ENCODE peak calls at places on chromosomes 3 and 15, in eight cellular contexts. A is CD8-positive, alpha-beta memory T cell; C is GM23248; H is coronary artery; X is WERI-Rb-1; Y is Peyer's patch; W is fibroblast of lung; U is fibroblast of villous mesenchyme. B is an unnamed sample.

GRCh38 chr15:67126551-67127333 is 61.3 kb downstream of the SMAD3 start:
- DNase-seq in H (no peak), Y (no peak), C (peak), U (no peak), X (no peak), A (no peak), W (peak), B (no peak)

GRCh38 chr15:84924074-84924700 is 39.7 kb downstream of the SLC28A1 start:
- DNase-seq in C (peak), A (no peak), U (peak), W (peak), Y (no peak), H (no peak), X (no peak), B (peak)

GRCh38 chr3:16072420-16073110 is 101.9 kb upstream of the GALNT15 start:
- DNase-seq in H (no peak), C (peak), A (no peak), U (no peak), W (peak), Y (no peak), X (no peak), B (no peak)

GRCh38 chr3:53071882-53072431 is 26.1 kb upstream of the SFMBT1 start:
- DNase-seq in A (no peak), W (no peak), U (no peak), C (no peak), H (no peak), X (no peak), Y (no peak), B (no peak)

GRCh38 chr3:10320320-10320677 is 613 bp downstream of the SEC13 start:
- DNase-seq in H (peak), C (peak), Y (no peak), A (no peak), X (no peak), W (no peak), U (no peak), B (no peak)

GRCh38 chr3:100221159-100221558 is 39.6 kb upstream of the TBC1D23 start:
- DNase-seq in Y (no peak), C (no peak), H (no peak), W (no peak), X (no peak), A (no peak), U (no peak), B (no peak)

GRCh38 chr3:31544634-31545033 is 11.9 kb downstream of the STT3B start:
- DNase-seq in W (no peak), Y (no peak), U (peak), A (no peak), H (no peak), X (peak), C (peak), B (peak)

GRCh38 chr15:90913398-90913944 is 10.4 kb downstream of the MAN2A2 start:
- DNase-seq in W (no peak), A (no peak), C (no peak), Y (no peak), H (no peak), X (no peak), U (no peak), B (no peak)

GRCh38 chr3:68088636-68089035 is 434.2 kb upstream of the SUCLG2 start:
- DNase-seq in Y (no peak), X (no peak), U (no peak), A (no peak), H (no peak), C (no peak), W (no peak), B (no peak)

GRCh38 chr3:94305835-94306685 is 243.2 kb downstream of the NSUN3 start:
- DNase-seq in X (no peak), H (no peak), Y (no peak), W (no peak), A (no peak), U (no peak), C (no peak), B (no peak)

GRCh38 chr3:11077466-11077865 is 76.8 kb upstream of the HRH1 start:
- DNase-seq in H (no peak), C (peak), A (no peak), Y (no peak), W (peak), U (no peak), X (no peak), B (peak)

GRCh38 chr3:31776016-31776415 is 205.0 kb downstream of the OSBPL10 start:
- DNase-seq in Y (no peak), C (peak), A (no peak), H (no peak), W (no peak), X (no peak), U (peak), B (peak)

DNA sequence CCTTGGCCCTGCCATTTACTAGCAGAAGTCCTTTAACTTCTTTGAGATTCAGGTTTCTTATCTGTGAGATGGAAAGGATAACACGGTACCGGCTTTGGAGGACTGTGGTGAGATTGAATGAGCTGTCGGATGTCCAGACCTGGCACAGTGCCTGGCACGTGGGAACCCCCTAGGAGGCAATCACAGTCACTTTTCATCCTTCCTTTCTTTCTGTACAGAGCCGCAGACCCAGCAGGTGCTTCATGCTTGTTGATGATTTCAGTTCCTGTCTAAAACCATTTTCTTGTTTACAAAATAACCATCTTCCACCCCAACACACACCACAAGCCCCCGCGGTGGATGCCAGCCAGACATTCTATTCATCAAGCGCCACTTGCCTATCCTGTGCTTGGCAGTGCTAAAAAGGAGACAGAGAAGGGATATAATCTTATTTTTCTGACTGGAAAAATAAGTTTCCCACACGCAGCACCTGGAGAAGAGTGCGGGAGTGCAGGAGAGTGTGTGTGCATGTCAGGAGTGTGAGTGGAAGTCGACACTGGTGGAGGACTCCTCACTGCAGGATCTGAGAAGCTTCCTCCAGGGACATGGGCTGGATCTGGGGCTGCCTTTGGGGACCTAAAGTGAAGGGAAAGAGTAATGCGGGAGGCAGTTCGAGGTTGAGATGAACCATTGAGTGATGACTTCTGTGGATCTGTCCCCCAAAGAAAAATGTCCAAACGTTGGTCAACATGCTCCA is 85.7 kb downstream of the ST6GAL1 start:
- DNase-seq in A (peak), U (no peak), H (no peak), W (no peak), X (no peak), Y (peak), C (no peak), B (no peak)
- H3K4me3 ChIP-seq in A (no peak), U (no peak), H (no peak), W (no peak), X (no peak), Y (no peak), C (no peak), B (no peak)

GRCh38 chr3:196219970-196220311 is 3.6 kb downstream of the SLC51A start:
- DNase-seq in X (no peak), W (no peak), A (no peak), U (no peak), H (no peak), C (no peak), Y (no peak), B (no peak)

GRCh38 chr3:196218155-196218712 is 1.9 kb downstream of the SLC51A start:
- DNase-seq in A (peak), U (no peak), W (no peak), Y (no peak), H (no peak), X (no peak), C (no peak), B (no peak)

GRCh38 chr3:196220991-196221390 is 4.7 kb downstream of the SLC51A start:
- DNase-seq in Y (no peak), C (no peak), H (no peak), W (no peak), A (no peak), X (no peak), U (no peak), B (no peak)

GRCh38 chr3:196220587-196220986 is 4.3 kb downstream of the SLC51A start:
- DNase-seq in X (no peak), C (no peak), A (no peak), U (no peak), H (no peak), Y (no peak), W (no peak), B (no peak)

GRCh38 chr3:196219194-196219969 is 3.0 kb downstream of the SLC51A start:
- DNase-seq in C (peak), Y (peak), H (no peak), W (peak), A (peak), X (no peak), U (peak), B (peak)
- H3K4me3 ChIP-seq in C (peak), Y (peak), H (peak), W (peak), A (peak), X (no peak), U (peak), B (peak)

GRCh38 chr3:38131621-38132369 is 5.1 kb downstream of the ACAA1 start:
- DNase-seq in A (no peak), X (peak), W (peak), Y (peak), U (peak), H (peak), C (peak), B (peak)
- H3K4me3 ChIP-seq in A (no peak), X (no peak), W (no peak), Y (no peak), U (no peak), H (no peak), C (no peak), B (no peak)

DNA sequence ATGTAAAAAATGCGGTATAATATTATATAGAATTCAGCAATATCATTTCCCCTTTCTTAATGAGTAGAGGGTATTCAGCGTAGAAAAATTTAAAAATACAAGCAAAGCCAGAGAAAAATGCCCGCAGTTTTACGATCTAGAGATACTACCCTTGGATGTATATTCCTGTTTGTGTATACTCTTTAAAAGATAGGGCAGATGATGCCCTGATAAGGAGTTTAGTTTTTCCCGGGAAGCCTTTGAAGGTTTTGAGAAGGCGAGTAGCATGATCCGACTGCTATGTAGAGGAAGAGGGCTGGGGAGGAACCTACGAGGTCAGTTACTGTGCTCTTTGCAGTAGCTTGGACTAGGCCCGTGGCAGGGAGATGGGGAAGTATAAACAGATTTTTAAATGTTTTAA is 1.2 kb downstream of the YEATS2 start:
- DNase-seq in X (no peak), C (peak), A (no peak), W (peak), H (no peak), U (peak), Y (peak), B (peak)
- H3K4me3 ChIP-seq in X (peak), C (peak), A (peak), W (peak), H (peak), U (peak), Y (peak), B (peak)

GRCh38 chr3:86175593-86175992 is 815.4 kb downstream of the VGLL3 start:
- DNase-seq in X (no peak), A (no peak), H (no peak), W (no peak), C (no peak), U (no peak), Y (no peak), B (no peak)
- H3K4me3 ChIP-seq in X (no peak), A (no peak), H (no peak), W (no peak), C (no peak), U (no peak), Y (no peak), B (no peak)

GRCh38 chr3:166283856-166284255 is 446.6 kb upstream of the BCHE start:
- DNase-seq in C (peak), U (peak), X (no peak), Y (no peak), A (no peak), W (peak), H (no peak), B (peak)
- H3K4me3 ChIP-seq in C (no peak), U (no peak), X (no peak), Y (no peak), A (no peak), W (no peak), H (peak), B (no peak)

GRCh38 chr3:40162616-40163015 is 146.9 kb upstream of the EIF1B start:
- DNase-seq in A (no peak), C (no peak), W (no peak), H (no peak), Y (no peak), X (no peak), U (no peak), B (no peak)
- H3K4me3 ChIP-seq in A (no peak), C (no peak), W (no peak), H (no peak), Y (no peak), X (no peak), U (no peak), B (no peak)